ENCODE peak calls at places on chromosomes 16 and 17, in eight cellular contexts. L is AG08396; F is RCC 7860; G is CD4-positive, CD25-positive, alpha-beta regulatory T cell; I is NCI-H1436; N is iPS-NIHi11; E is MG63; S is EL. D is an unnamed sample.

GRCh38 chr17:28743243-28744103 is at the start of gene TRAF4:
- DNase-seq in G (peak), L (peak), S (peak), N (peak), I (peak), F (peak), E (peak), D (peak)

GRCh38 chr16:47461598-47462266 is 601 bp downstream of the PHKB start:
- DNase-seq in I (no peak), E (no peak), N (peak), G (peak), L (peak), F (peak), S (peak), D (no peak)

GRCh38 chr17:83175551-83176271 is 96.3 kb downstream of the METRNL start:
- DNase-seq in G (no peak), N (no peak), L (no peak), S (no peak), F (no peak), I (no peak), E (no peak), D (no peak)

GRCh38 chr17:58311429-58311894 is 17.1 kb downstream of the TSPOAP1 start:
- DNase-seq in N (no peak), S (no peak), F (no peak), I (no peak), E (no peak), L (no peak), G (no peak), D (peak)

GRCh38 chr17:48071654-48072053 is 23.5 kb downstream of the NFE2L1 start:
- DNase-seq in L (no peak), G (no peak), S (no peak), E (no peak), I (no peak), F (no peak), N (no peak), D (no peak)

GRCh38 chr17:13352747-13353415 is 248.8 kb downstream of the HS3ST3A1 start:
- DNase-seq in N (no peak), E (no peak), G (no peak), L (no peak), S (no peak), I (no peak), F (no peak), D (no peak)

GRCh38 chr16:77376358-77376757 is 58.5 kb downstream of the ADAMTS18 start:
- DNase-seq in F (no peak), E (no peak), N (peak), G (no peak), S (peak), I (no peak), L (no peak), D (no peak)

GRCh38 chr17:73956595-73957465 is 246.6 kb upstream of the RPL38 start:
- DNase-seq in E (peak), F (no peak), N (peak), G (peak), I (peak), S (no peak), L (peak), D (no peak)